ENCODE peak calls at places on chromosomes 13 and 19, in nine cellular contexts. W is stomach, V is left ventricle myocardium inferior, E is omental fat pad, C is fibroblast of lung, R is AG09319, S is cardiac fibroblast, O is HepG2, Y is nephron progenitor cell. J is an unnamed sample.

GRCh38 chr19:54905908-54906511 is at the start of gene NCR1:
- DNase-seq in E (no peak), C (no peak), W (no peak), R (no peak), Y (no peak), V (no peak), O (no peak), S (no peak), J (peak)

GRCh38 chr19:41302624-41303351 is 7.2 kb upstream of the CCDC97 start:
- DNase-seq in E (no peak), R (no peak), Y (no peak), O (no peak), V (no peak), W (no peak), C (no peak), S (no peak), J (peak)

GRCh38 chr19:8639821-8640401 is 9.5 kb downstream of the NFILZ start:
- DNase-seq in S (no peak), C (no peak), R (no peak), E (no peak), W (no peak), V (no peak), Y (no peak), O (no peak), J (no peak)

GRCh38 chr13:51585696-51586095 is 1.4 kb downstream of the WDFY2 start:
- DNase-seq in E (no peak), V (no peak), O (no peak), W (no peak), S (peak), C (peak), Y (no peak), R (no peak), J (no peak)

GRCh38 chr13:31072041-31072440 is 89.7 kb downstream of the HSPH1 start:
- DNase-seq in V (no peak), E (no peak), R (no peak), S (peak), Y (no peak), O (no peak), W (no peak), C (peak), J (no peak)

GRCh38 chr13:108346376-108346775 is 76.9 kb downstream of the TNFSF13B start:
- DNase-seq in S (no peak), V (no peak), Y (no peak), O (no peak), W (no peak), C (no peak), R (no peak), E (no peak), J (no peak)

GRCh38 chr19:20423381-20424207 is 142.0 kb downstream of the ZNF737 start:
- DNase-seq in C (peak), S (peak), V (peak), R (peak), W (peak), Y (peak), E (peak), O (no peak), J (peak)

GRCh38 chr19:38877781-38878574 is at the start of gene RINL:
- DNase-seq in W (peak), S (no peak), E (no peak), O (no peak), V (no peak), C (no peak), Y (no peak), R (no peak), J (peak)

GRCh38 chr19:16969127-16969526 is 57.5 kb downstream of the CPAMD8 start:
- DNase-seq in Y (no peak), R (no peak), V (no peak), W (no peak), C (no peak), E (no peak), O (peak), S (peak), J (no peak)

GRCh38 chr19:50416815-50417137 is 2.0 kb upstream of the SPIB start:
- DNase-seq in Y (no peak), R (no peak), E (no peak), O (no peak), S (no peak), C (no peak), V (no peak), W (no peak), J (no peak)

GRCh38 chr19:50414850-50415660 is 3.7 kb upstream of the SPIB start:
- DNase-seq in E (peak), S (peak), Y (peak), R (peak), W (peak), V (peak), O (peak), C (peak), J (peak)

GRCh38 chr19:50417138-50417849 is 1.4 kb upstream of the SPIB start:
- DNase-seq in Y (no peak), R (no peak), C (no peak), V (no peak), S (no peak), O (no peak), E (no peak), W (peak), J (no peak)

GRCh38 chr19:50415661-50416033 is 3.1 kb upstream of the SPIB start:
- DNase-seq in V (peak), C (no peak), O (no peak), R (no peak), Y (no peak), E (no peak), W (peak), S (no peak), J (no peak)

GRCh38 chr19:50416034-50416814 is 2.5 kb upstream of the SPIB start:
- DNase-seq in C (no peak), W (no peak), E (no peak), S (no peak), O (no peak), V (no peak), Y (no peak), R (no peak), J (no peak)
- TF ChIP-seq CTCF in C (no peak), W (no peak), E (no peak), S (no peak), O (no peak), V (no peak), Y (no peak), R (no peak), J (no peak)

GRCh38 chr13:97106323-97106722 is 112.0 kb upstream of the OXGR1 start:
- DNase-seq in C (no peak), R (no peak), S (no peak), Y (no peak), V (no peak), O (no peak), W (no peak), E (no peak), J (no peak)
- TF ChIP-seq CTCF in C (no peak), R (no peak), S (no peak), Y (no peak), V (no peak), O (no peak), W (no peak), E (no peak), J (no peak)

DNA sequence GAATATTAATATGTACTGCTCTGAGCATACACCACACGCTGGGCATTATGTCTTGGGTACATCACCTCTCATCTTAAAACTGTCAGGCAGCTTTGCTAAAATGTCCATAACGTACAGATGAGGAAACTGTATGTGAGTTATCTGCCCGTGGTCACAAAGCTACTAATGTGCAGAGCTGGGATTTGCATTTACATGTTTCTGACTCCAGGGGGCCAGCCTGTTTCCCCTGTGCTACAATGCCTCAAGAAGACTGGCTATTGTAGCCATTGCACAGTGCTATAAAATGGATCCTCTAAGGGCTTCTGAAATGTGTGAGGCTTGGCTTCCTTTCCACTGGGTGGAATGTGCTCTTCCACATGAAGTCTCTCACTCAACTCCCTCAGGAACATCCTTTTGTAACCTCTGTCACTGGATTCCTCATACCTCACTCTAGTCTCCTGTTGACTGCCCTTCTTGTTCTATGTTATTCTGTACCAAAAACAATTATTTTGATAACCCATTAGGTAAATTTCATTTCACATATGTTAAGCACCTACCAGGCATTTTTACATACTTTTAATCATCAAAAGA is 95.6 kb upstream of the HTR2A start:
- DNase-seq in E (no peak), W (no peak), O (peak), Y (no peak), S (peak), V (no peak), C (peak), R (no peak), J (no peak)
- TF ChIP-seq CTCF in E (no peak), W (no peak), O (peak), Y (no peak), S (peak), V (no peak), C (peak), R (peak), J (no peak)

GRCh38 chr19:45592366-45592765 is 7.8 kb upstream of the OPA3 start:
- DNase-seq in W (no peak), R (no peak), C (no peak), O (no peak), E (no peak), V (no peak), Y (no peak), S (no peak), J (no peak)

GRCh38 chr19:45589768-45590167 is 5.2 kb upstream of the OPA3 start:
- DNase-seq in O (no peak), Y (no peak), C (no peak), W (no peak), S (no peak), V (no peak), E (no peak), R (no peak), J (no peak)

GRCh38 chr19:45590300-45591003 is 5.8 kb upstream of the OPA3 start:
- DNase-seq in C (no peak), V (no peak), S (no peak), O (no peak), W (no peak), E (no peak), R (no peak), Y (no peak), J (no peak)

GRCh38 chr19:45591638-45592005 is 7.0 kb upstream of the OPA3 start:
- DNase-seq in O (no peak), R (no peak), W (no peak), Y (no peak), S (no peak), E (no peak), C (no peak), V (no peak), J (no peak)

GRCh38 chr19:45591004-45591637 is 6.5 kb upstream of the OPA3 start:
- DNase-seq in O (peak), E (no peak), S (no peak), V (no peak), C (peak), R (no peak), W (peak), Y (peak), J (no peak)
- TF ChIP-seq CTCF in O (peak), E (no peak), S (no peak), V (no peak), C (peak), R (peak), W (no peak), Y (peak), J (no peak)

GRCh38 chr19:43575156-43575950 is at the start of the genes PINLYP and XRCC1:
- DNase-seq in O (peak), S (peak), C (peak), Y (peak), E (peak), R (peak), V (peak), W (peak), J (peak)
- TF ChIP-seq CTCF in O (no peak), S (no peak), C (no peak), Y (no peak), E (no peak), R (no peak), V (no peak), W (no peak), J (no peak)

J was measured in natural killer cell.